ENCODE peak calls at places on chromosomes 7 and 10, in nine cellular contexts. E is suprapubic skin, F is sigmoid colon, J is body of pancreas, Q is tibial nerve, H is H54, I is testis, C is K562, N is transverse colon. S is an unnamed sample.

GRCh38 chr10:87752571-87752970 is 65.5 kb downstream of the ATAD1 start:
- DNase-seq in F (no peak), C (no peak), E (no peak), H (no peak), J (no peak), I (no peak), Q (no peak), N (no peak), S (no peak)

GRCh38 chr7:77327932-77328628 is 88.1 kb downstream of the GSAP start:
- DNase-seq in Q (no peak), C (no peak), E (no peak), I (no peak), F (peak; percentile 68), J (no peak), H (no peak), N (no peak), S (no peak)

GRCh38 chr10:31599626-31600504 is 280.8 kb downstream of the ZEB1 start:
- DNase-seq in Q (no peak), C (no peak), F (no peak), J (no peak), H (no peak), N (no peak), E (no peak), I (no peak), S (no peak)

GRCh38 chr7:50513166-50513871 is 51.9 kb downstream of the DDC start:
- DNase-seq in E (no peak), J (peak; percentile 65), C (no peak), Q (no peak), N (no peak), I (peak; percentile 53), F (no peak), H (no peak), S (no peak)

GRCh38 chr10:12852732-12853131 is 148.8 kb downstream of the CCDC3 start:
- DNase-seq in E (no peak), J (no peak), F (no peak), N (no peak), H (no peak), Q (no peak), I (no peak), C (no peak), S (no peak)

GRCh38 chr10:18044976-18045720 is 93.4 kb downstream of the SLC39A12 start:
- DNase-seq in Q (no peak), J (no peak), H (no peak), C (no peak), F (no peak), E (no peak), I (no peak), N (no peak), S (no peak)

GRCh38 chr10:89867964-89868363 is 166.6 kb downstream of the KIF20B start:
- DNase-seq in J (no peak), N (no peak), E (no peak), I (no peak), C (no peak), H (no peak), Q (no peak), F (no peak), S (no peak)

GRCh38 chr7:128406986-128407589 is 2.7 kb downstream of the IMPDH1 start:
- DNase-seq in J (no peak), N (no peak), E (no peak), H (no peak), I (no peak), C (no peak), Q (no peak), F (no peak), S (no peak)

GRCh38 chr7:101650579-101651081 is 21.5 kb upstream of the MYL10 start:
- DNase-seq in E (no peak), N (no peak), C (no peak), H (peak; percentile 50), Q (no peak), F (no peak), J (no peak), I (no peak), S (no peak)

GRCh38 chr10:125116041-125116649 is 44.2 kb downstream of the CTBP2 start:
- DNase-seq in Q (no peak), C (no peak), N (no peak), I (no peak), H (no peak), J (peak; percentile 7), E (no peak), F (peak; percentile 54), S (no peak)

GRCh38 chr10:44183667-44184632 is 200.9 kb downstream of the CXCL12 start:
- DNase-seq in J (no peak), H (no peak), F (peak; percentile 58), N (no peak), C (no peak), Q (no peak), E (no peak), I (no peak), S (no peak)

GRCh38 chr10:121154846-121155245 is 303.7 kb downstream of the WDR11 start:
- DNase-seq in Q (peak; percentile 29), N (peak; percentile 15), I (peak; percentile 54), E (no peak), C (no peak), F (no peak), J (peak; percentile 8), H (no peak), S (no peak)

GRCh38 chr7:36372156-36372555 is 17.5 kb upstream of the ANLN start:
- DNase-seq in N (no peak), J (no peak), E (no peak), H (no peak), F (no peak), Q (no peak), C (no peak), I (no peak), S (no peak)

GRCh38 chr7:39294022-39294421 is 272.2 kb upstream of the YAE1 start:
- DNase-seq in F (no peak), J (no peak), H (no peak), I (no peak), E (no peak), Q (no peak), N (no peak), C (no peak), S (no peak)

GRCh38 chr7:6205921-6206660 is 66.3 kb downstream of the CYTH3 start:
- DNase-seq in C (no peak), I (no peak), N (no peak), Q (no peak), F (no peak), H (no peak), E (no peak), J (no peak), S (no peak)

GRCh38 chr7:44431091-44431608 is 59.3 kb downstream of the NUDCD3 start:
- DNase-seq in Q (no peak), I (no peak), E (no peak), F (no peak), H (no peak), N (peak; percentile 21), J (peak; percentile 33), C (no peak), S (peak; percentile 41)

GRCh38 chr7:1666251-1666778 is 3.8 kb upstream of the ELFN1 start:
- DNase-seq in J (peak; percentile 4), H (peak; percentile 99), E (peak; percentile 76), C (peak; percentile 38), N (no peak), Q (no peak), I (no peak), F (peak; percentile 45), S (peak; percentile 59)

GRCh38 chr10:72818076-72818475 is 75.5 kb upstream of the OIT3 start:
- DNase-seq in J (no peak), Q (no peak), H (no peak), C (no peak), I (no peak), E (no peak), N (no peak), F (no peak), S (no peak)

GRCh38 chr7:134836447-134836846 is 57.0 kb downstream of the CALD1 start:
- DNase-seq in J (no peak), Q (peak; percentile 73), H (no peak), C (no peak), E (no peak), F (no peak), I (peak; percentile 36), N (no peak), S (peak; percentile 37)

GRCh38 chr7:51198654-51199053 is 118.0 kb downstream of the COBL start:
- DNase-seq in E (no peak), C (no peak), F (no peak), H (no peak), J (no peak), N (no peak), I (no peak), Q (no peak), S (no peak)

GRCh38 chr10:50224330-50224952 is 26.9 kb downstream of the ASAH2 start:
- DNase-seq in H (peak; percentile 9), F (no peak), E (no peak), N (peak; percentile 13), J (peak; percentile 65), C (no peak), Q (peak; percentile 5), I (peak; percentile 33), S (peak; percentile 27)

GRCh38 chr7:85719981-85720963 is 533.4 kb upstream of the SEMA3D start:
- DNase-seq in J (no peak), E (no peak), H (no peak), F (no peak), I (no peak), C (no peak), N (no peak), Q (no peak), S (no peak)

DNA sequence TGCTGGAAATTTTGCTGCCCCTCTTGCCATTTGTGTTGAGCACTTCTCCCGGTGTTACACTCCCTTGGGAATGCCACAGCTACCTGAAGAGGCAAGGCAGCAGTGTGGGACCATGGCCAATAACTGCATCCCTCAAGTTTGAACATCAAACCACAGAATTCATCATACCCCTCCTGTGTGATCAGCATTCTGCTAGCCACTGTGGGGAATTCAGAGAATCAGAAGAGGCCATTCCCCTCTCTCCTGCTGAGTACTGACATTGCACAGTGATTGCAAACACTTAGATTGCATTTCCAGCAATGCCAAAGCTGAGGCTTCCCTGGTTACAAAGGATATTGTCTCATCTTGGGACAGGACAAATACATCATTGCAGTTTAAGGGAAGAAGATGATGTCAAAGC is 12.2 kb upstream of the CCDC172 start:
- DNase-seq in E (no peak), H (no peak), C (no peak), F (no peak), J (no peak), I (no peak), Q (no peak), N (no peak), S (no peak)
- TF ChIP-seq POLR2A in E (no peak), H (no peak), C (no peak), F (no peak), J (no peak), I (no peak), Q (no peak), N (no peak), S (no peak)

GRCh38 chr10:92757066-92757716 is 67.4 kb downstream of the HHEX start:
- DNase-seq in E (peak; percentile 85), I (peak; percentile 70), F (peak; percentile 97), N (peak; percentile 79), J (peak; percentile 49), Q (peak; percentile 80), H (peak; percentile 33), C (peak; percentile 40), S (peak; percentile 91)
- TF ChIP-seq POLR2A in E (no peak), I (no peak), F (no peak), N (no peak), J (no peak), Q (peak; percentile 10), H (no peak), C (peak; percentile 52), S (no peak)

GRCh38 chr10:119872610-119872859 is at the start of gene MCMBP:
- DNase-seq in I (no peak), H (no peak), J (no peak), F (no peak), E (no peak), Q (no peak), N (no peak), C (peak; percentile 72), S (no peak)
- TF ChIP-seq POLR2A in I (no peak), H (peak; percentile 78), J (no peak), F (no peak), E (peak; percentile 64), Q (peak; percentile 87), N (no peak), C (no peak), S (peak; percentile 84)

GRCh38 chr7:235576-236395 is 43.4 kb downstream of the FAM20C start:
- DNase-seq in F (peak; percentile 87), Q (no peak), N (no peak), C (no peak), I (peak; percentile 61), J (peak; percentile 86), H (no peak), E (no peak), S (peak; percentile 63)
- TF ChIP-seq POLR2A in F (no peak), Q (no peak), N (no peak), C (no peak), I (no peak), J (no peak), H (no peak), E (no peak), S (no peak)